ENCODE peak calls at places on chromosome 7, in ten cellular contexts. W, V, Z, Q, O, B, L, N, P and X are unnamed samples.

GRCh38 chr7:23291957-23292560 is 7.1 kb upstream of the MALSU1 start:
- DNase-seq in N (no peak), Q (no peak), Z (no peak), O (peak; percentile 30), L (no peak), B (no peak), V (no peak), W (no peak), P (no peak), X (no peak)

GRCh38 chr7:26439502-26440252 is 148.0 kb downstream of the SNX10 start:
- DNase-seq in N (no peak), W (no peak), O (no peak), L (no peak), Z (no peak), Q (no peak), V (no peak), P (no peak), B (no peak), X (no peak)

GRCh38 chr7:95955748-95956147 is 183.4 kb downstream of the DYNC1I1 start:
- DNase-seq in N (no peak), P (no peak), O (no peak), W (no peak), L (no peak), V (no peak), Z (no peak), Q (no peak), B (no peak), X (no peak)

GRCh38 chr7:127018889-127019288 is 233.9 kb downstream of the GRM8 start:
- DNase-seq in O (no peak), B (no peak), Z (no peak), V (no peak), L (no peak), N (no peak), W (no peak), Q (no peak), P (no peak), X (no peak)

GRCh38 chr7:54860003-54860775 is 101.2 kb upstream of the SEC61G start:
- DNase-seq in P (no peak), Z (no peak), W (no peak), N (no peak), V (no peak), O (no peak), Q (peak; percentile 31), B (no peak), L (no peak), X (no peak)

GRCh38 chr7:132840197-132840596 is 241.7 kb downstream of the CHCHD3 start:
- DNase-seq in W (no peak), P (no peak), O (no peak), V (no peak), N (no peak), Q (no peak), L (no peak), B (no peak), Z (no peak), X (no peak)

GRCh38 chr7:35849158-35849831 is 48.4 kb downstream of the SEPTIN7 start:
- DNase-seq in P (no peak), V (no peak), N (no peak), Z (no peak), O (no peak), L (no peak), W (no peak), B (no peak), Q (peak; percentile 20), X (no peak)

GRCh38 chr7:110889363-110889762 is 201.6 kb upstream of the LRRN3 start:
- DNase-seq in L (no peak), Z (no peak), N (no peak), V (no peak), P (no peak), W (no peak), B (no peak), O (no peak), Q (no peak), X (no peak)

GRCh38 chr7:50285259-50285658 is 19.3 kb upstream of the IKZF1 start:
- DNase-seq in Q (no peak), P (no peak), N (no peak), W (no peak), B (no peak), O (no peak), L (no peak), Z (no peak), V (no peak), X (no peak)

GRCh38 chr7:50287121-50287520 is 17.4 kb upstream of the IKZF1 start:
- DNase-seq in Q (no peak), V (no peak), W (no peak), O (no peak), L (no peak), Z (no peak), N (no peak), P (no peak), B (no peak), X (no peak)

GRCh38 chr7:50283206-50283605 is 21.3 kb upstream of the IKZF1 start:
- DNase-seq in O (no peak), B (no peak), L (no peak), N (no peak), Z (no peak), V (no peak), P (no peak), W (no peak), Q (no peak), X (no peak)

GRCh38 chr7:50281680-50282445 is 22.7 kb upstream of the IKZF1 start:
- DNase-seq in O (no peak), L (no peak), V (no peak), N (no peak), Z (no peak), Q (no peak), B (no peak), P (no peak), W (no peak), X (no peak)

DNA sequence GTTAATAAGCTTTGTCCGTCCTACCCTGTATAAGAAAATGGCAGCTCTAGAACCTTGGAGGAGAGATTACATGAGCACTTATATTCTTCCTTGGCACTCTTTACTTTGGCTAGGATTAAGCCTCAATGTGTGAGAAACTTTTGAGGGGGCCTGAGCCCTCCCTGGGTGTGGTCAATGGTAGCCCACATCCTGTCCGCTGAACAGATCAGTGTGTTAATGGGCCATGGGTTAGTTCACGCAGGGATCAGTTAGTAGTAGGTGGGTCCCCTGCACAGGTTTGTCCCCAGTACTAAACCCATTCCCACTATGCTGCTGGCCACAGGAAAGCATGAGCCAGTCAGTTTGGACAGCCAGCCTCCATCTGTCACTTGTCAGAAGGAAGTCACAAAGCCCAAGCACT is 20.2 kb upstream of the IKZF1 start:
- DNase-seq in B (no peak), Q (no peak), L (no peak), P (no peak), O (no peak), W (no peak), N (no peak), Z (no peak), V (no peak), X (no peak)
- TF ChIP-seq POLR2A in B (no peak), Q (no peak), L (no peak), P (no peak), O (no peak), W (peak; percentile 34), N (no peak), Z (no peak), V (no peak), X (no peak)

GRCh38 chr7:75987026-75987804 is 7.2 kb downstream of the TMEM120A start:
- DNase-seq in Q (no peak), V (no peak), Z (no peak), W (no peak), N (no peak), B (peak; percentile 29), L (no peak), O (no peak), P (no peak), X (no peak)

GRCh38 chr7:75985009-75985517 is 9.3 kb downstream of the TMEM120A start:
- DNase-seq in W (no peak), L (no peak), P (no peak), O (no peak), B (no peak), N (no peak), Q (no peak), Z (no peak), V (no peak), X (no peak)

GRCh38 chr7:75986147-75986781 is 8.1 kb downstream of the TMEM120A start:
- DNase-seq in Z (no peak), Q (no peak), L (no peak), N (no peak), P (no peak), O (no peak), B (peak; percentile 55), W (no peak), V (no peak), X (no peak)

GRCh38 chr7:75984130-75985008 is 10.0 kb downstream of the TMEM120A start:
- DNase-seq in W (no peak), L (no peak), O (no peak), P (no peak), Q (no peak), V (no peak), B (no peak), Z (no peak), N (no peak), X (no peak)

GRCh38 chr7:75985518-75986146 is 8.8 kb downstream of the TMEM120A start:
- DNase-seq in P (no peak), B (no peak), O (peak; percentile 86), Z (no peak), L (no peak), W (no peak), Q (no peak), V (peak; percentile 28), N (no peak), X (no peak)
- TF ChIP-seq POLR2A in P (no peak), B (no peak), O (no peak), Z (no peak), L (no peak), W (no peak), Q (no peak), V (no peak), N (no peak), X (no peak)

DNA sequence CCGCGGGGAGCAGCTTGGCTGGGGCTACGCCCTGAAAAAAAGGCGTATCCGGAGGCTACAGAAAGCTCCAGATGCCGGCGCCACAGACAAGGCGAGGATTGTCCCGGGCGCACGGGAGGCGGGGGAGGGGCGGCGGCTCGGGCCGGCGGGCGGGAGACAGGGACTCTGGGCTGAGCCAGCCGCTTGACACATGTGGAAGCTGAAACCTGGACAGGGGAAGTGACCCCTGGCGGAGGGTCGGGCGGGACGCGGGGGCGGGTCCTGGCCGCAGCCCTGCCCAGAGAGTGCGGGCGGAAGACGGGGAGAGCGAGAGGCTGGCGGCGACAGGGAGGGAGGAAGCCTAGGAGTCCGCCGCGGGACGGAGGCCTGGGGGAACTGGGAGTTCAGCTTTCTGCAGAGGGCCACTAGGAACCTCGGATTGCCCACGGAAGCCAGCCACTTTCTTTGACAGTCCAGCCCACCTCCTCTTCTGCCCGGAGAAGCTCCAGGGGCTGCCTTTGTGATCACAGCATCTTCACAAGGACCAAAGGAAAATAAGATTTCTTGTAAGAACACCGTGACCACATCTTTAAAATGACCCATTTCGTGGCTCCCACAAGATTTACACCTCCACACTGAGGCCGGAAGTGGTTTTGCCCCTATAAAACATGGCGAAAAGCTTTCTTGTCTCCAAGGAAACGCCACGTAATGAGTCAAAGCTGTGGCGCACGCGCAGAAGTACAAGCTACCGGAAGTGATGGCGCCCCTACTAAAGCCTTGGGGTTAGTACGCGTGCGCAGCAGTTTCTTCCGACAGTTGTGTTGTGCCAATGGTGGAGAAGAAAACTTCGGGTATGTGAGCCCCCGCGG is at the start of the genes PLOD3 and ZNHIT1:
- DNase-seq in O (peak; percentile 98), Z (peak; percentile 97), L (peak; percentile 98), W (peak; percentile 97), Q (peak; percentile 97), V (peak; percentile 98), B (peak; percentile 99), N (peak; percentile 98), P (peak; percentile 99), X (peak; percentile 97)
- TF ChIP-seq POLR2A in O (no peak), Z (peak; percentile 6), L (no peak), W (peak; percentile 39), Q (peak; percentile 64), V (peak; percentile 33), B (no peak), N (peak; percentile 73), P (peak; percentile 77), X (no peak)

GRCh38 chr7:1169409-1170368 is 9.7 kb upstream of the ZFAND2A start:
- DNase-seq in Z (peak; percentile 95), L (peak; percentile 95), O (peak; percentile 94), Q (no peak), P (peak; percentile 94), N (peak; percentile 88), V (peak; percentile 81), B (peak; percentile 92), W (peak; percentile 85), X (no peak)
- TF ChIP-seq POLR2A in Z (no peak), L (no peak), O (no peak), Q (no peak), P (peak; percentile 84), N (peak; percentile 68), V (no peak), B (no peak), W (peak; percentile 83), X (no peak)